ENCODE peak calls at places on chromosomes 2 and 18, in four cellular contexts. O, R, Q and E are unnamed samples.

GRCh38 chr2:208010501-208010900 is 14.8 kb downstream of the PLEKHM3 start:
- DNase-seq in O (no peak), R (no peak), Q (no peak), E (no peak)

GRCh38 chr2:96407919-96408550 is 72.5 kb downstream of the NCAPH start:
- DNase-seq in O (no peak), R (no peak), Q (no peak), E (no peak)

GRCh38 chr2:37928377-37928776 is 3.3 kb downstream of the RMDN2 start:
- DNase-seq in O (no peak), R (no peak), Q (no peak), E (no peak)

GRCh38 chr18:39841133-39842041 is 2113.6 kb upstream of the PIK3C3 start:
- DNase-seq in O (no peak), R (peak), Q (peak), E (peak)

GRCh38 chr18:25134858-25135257 is 217.1 kb downstream of the ZNF521 start:
- DNase-seq in O (no peak), R (no peak), Q (no peak), E (no peak)

GRCh38 chr18:13239557-13239956 is 21.0 kb downstream of the LDLRAD4 start:
- DNase-seq in O (no peak), R (no peak), Q (no peak), E (peak)

GRCh38 chr18:39463986-39464385 is 1898.4 kb upstream of the CELF4 start:
- DNase-seq in O (no peak), R (no peak), Q (no peak), E (no peak)

GRCh38 chr18:48920408-48921038 is 30.2 kb downstream of the SMAD7 start:
- DNase-seq in O (no peak), R (peak), Q (no peak), E (no peak)

GRCh38 chr2:166234112-166234846 is 106.5 kb upstream of the SCN1A start:
- DNase-seq in O (no peak), R (no peak), Q (peak), E (no peak)

GRCh38 chr2:237858294-237859081 is 935 bp upstream of the RAMP1 start:
- DNase-seq in O (peak), R (peak), Q (peak), E (no peak)
- TF ChIP-seq CTCF in O (peak), R (peak), Q (peak), E (peak)

DNA sequence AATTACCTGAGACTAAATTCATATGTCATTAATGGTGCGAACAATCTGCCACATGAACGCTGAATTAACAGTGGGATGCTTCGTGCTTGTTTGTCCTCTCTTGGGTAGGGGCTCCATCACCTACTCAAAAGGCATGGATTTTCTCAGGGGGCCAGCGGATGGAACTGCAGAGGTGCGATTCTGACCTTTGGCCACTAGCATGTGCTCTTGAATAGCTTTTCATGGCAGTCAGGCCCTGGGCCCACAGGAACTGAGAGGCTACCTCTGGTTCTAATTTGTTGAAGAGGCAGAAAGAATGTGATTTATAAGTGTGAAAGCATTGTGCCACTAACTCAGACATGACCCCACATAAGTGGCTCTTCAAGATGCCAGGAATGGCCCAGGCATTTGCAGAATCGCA is 283.2 kb downstream of the INSIG2 start:
- DNase-seq in O (no peak), R (no peak), Q (peak), E (no peak)
- TF ChIP-seq CTCF in O (no peak), R (no peak), Q (peak), E (peak)

DNA sequence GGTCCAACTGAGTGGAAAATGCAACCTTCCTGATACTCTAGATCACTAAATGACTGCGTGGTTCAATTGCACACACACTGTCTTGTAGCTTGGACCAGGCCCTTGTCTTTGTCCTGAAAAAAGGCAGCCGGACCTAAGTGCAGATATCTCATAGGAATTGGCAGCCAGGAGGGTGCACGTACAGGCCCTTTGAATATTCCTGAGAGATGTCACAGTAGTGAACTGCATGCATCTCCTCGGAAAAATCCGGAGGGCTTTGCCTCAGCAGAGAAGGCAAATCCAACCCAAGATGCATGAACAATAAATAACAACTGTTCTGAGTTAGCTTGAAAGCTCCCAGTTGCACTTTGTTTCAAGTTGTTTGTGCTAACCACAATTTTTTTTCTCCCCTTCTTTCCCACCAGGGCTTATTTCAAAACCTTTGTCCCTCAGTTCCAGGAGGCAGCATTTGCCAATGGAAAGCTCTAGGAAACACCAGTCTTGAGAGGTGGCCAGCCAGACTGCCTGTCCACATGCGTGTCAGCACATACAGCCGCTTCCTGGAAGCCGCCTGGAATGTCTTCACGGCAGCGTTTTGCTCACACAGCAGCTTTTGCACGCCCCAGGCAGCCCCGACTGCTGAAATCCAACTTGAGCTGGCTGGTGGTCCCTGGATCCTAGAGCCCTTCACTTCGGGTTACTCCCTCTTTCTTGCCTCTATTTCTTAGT is 54.5 kb upstream of the FOSL2 start:
- DNase-seq in O (no peak), R (peak), Q (peak), E (no peak)
- TF ChIP-seq CTCF in O (no peak), R (no peak), Q (peak), E (no peak)

GRCh38 chr2:149451417-149452165 is 121.2 kb downstream of the LYPD6 start:
- DNase-seq in O (no peak), R (no peak), Q (no peak), E (no peak)

GRCh38 chr2:149458502-149458901 is 128.1 kb downstream of the LYPD6 start:
- DNase-seq in O (no peak), R (no peak), Q (no peak), E (no peak)

DNA sequence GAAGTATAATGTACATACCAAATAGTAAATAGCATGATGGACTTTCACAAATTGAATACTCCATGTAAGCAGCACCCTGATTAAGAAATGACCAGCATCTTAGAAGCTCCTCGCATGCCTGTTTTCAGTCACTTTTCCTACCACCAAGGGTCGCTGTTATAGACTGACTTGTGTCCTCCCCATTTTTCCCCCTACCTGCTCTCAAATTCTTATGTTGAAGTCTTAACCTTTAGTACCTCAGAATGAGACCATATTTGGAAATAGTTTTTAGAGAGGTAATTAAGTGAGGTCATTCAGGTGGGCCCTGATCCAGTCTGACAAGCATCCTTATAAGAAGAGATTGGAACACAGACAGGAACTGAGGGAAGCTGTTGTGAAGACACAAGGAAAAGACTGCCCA is 125.9 kb downstream of the LYPD6 start:
- DNase-seq in O (no peak), R (no peak), Q (no peak), E (no peak)
- TF ChIP-seq CTCF in O (no peak), R (no peak), Q (no peak), E (no peak)

DNA sequence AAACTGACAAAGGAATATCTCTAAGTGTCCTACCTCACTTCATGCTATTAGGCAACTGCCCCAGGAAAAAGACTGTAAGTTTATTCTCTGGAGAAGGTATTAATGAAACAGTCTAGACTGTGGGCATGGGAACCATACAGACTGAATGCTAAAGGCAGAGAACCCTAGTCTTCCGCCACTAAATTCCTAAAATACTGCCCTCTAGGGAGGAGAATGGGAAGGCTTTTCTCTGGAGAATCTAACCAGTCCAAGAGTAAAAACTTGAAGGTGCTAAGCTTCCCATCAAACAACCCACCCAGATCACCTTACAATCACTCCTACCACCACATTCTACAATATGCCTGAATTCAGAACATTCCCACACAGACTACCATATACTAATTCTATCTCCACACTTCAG is 3.4 kb downstream of the SRBD1 start:
- DNase-seq in O (no peak), R (no peak), Q (peak), E (no peak)
- TF ChIP-seq CTCF in O (no peak), R (no peak), Q (peak), E (peak)

DNA sequence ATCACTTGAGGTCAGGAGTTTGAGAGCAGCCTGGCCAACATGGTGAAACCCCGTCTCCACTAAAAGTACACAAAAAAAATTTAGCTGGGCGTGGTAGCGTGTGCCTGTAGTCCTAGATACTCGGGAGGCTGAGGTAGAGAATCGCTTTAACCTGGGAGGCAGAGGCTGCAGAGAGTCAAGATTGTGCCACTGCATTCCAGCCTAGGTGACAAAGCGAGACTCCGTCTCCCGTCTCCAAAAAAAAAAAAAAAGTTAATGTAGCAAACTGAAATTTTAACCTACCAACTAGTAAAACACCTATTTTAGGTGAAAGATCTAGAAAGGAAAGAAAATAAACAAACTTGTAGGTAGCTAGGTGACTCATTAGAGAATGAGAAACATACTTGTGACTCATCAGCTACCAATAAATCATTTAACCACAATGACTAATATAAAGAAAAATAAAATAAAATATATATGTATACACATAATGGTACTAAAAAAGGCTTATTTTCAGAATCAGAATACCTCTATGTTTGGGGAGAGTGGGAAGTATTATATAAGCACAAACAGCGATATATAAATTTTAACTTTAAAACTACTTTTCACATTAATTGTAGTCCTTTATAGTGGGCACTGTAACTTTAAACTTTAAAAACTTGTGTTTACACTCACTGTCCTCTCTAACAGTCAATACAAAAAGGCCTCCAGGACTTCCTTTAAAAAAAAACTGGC is 36.6 kb downstream of the DARS1 start:
- DNase-seq in O (no peak), R (no peak), Q (peak), E (no peak)
- TF ChIP-seq CTCF in O (no peak), R (no peak), Q (no peak), E (no peak)